ENCODE peak calls at places on chromosomes 6 and 20, in four cellular contexts. H is tibial nerve, C is left ventricle myocardium inferior, J is body of pancreas. T is an unnamed sample.
A peak's percentile ranks its signal among the peaks of the same experiment; 100 is the strongest.

GRCh38 chr6:136719280-136720044 is 72.8 kb downstream of the MAP3K5 start:
- DNase-seq in C (no peak), J (no peak), H (no peak), T (no peak)

GRCh38 chr20:32789896-32790750 is 27.9 kb downstream of the DNMT3B start:
- DNase-seq in J (peak; percentile 73), C (peak; percentile 70), H (peak; percentile 58), T (peak; percentile 33)

GRCh38 chr20:43320536-43320935 is 130.8 kb upstream of the PTPRT start:
- DNase-seq in H (no peak), J (no peak), C (no peak), T (no peak)

GRCh38 chr6:138692058-138692977 is 81.3 kb upstream of the CCDC28A start:
- DNase-seq in H (peak; percentile 45), J (peak; percentile 74), C (peak; percentile 80), T (no peak)

GRCh38 chr6:24330137-24330732 is 27.6 kb downstream of the DCDC2 start:
- DNase-seq in C (no peak), J (no peak), H (no peak), T (no peak)

GRCh38 chr6:11393713-11394627 is 143.6 kb upstream of the TMEM170B start:
- DNase-seq in J (no peak), H (no peak), C (no peak), T (no peak)

GRCh38 chr6:90293319-90293937 is 3.2 kb downstream of the BACH2 start:
- DNase-seq in H (no peak), J (no peak), C (no peak), T (no peak)

GRCh38 chr6:166629628-166630027 is 2.6 kb upstream of the RPS6KA2 start:
- DNase-seq in H (no peak), J (no peak), C (no peak), T (no peak)

GRCh38 chr20:19692100-19692499 is 66.0 kb upstream of the RIN2 start:
- DNase-seq in J (no peak), C (no peak), H (no peak), T (no peak)

GRCh38 chr6:68108243-68108835 is 526.7 kb upstream of the ADGRB3 start:
- DNase-seq in J (no peak), H (no peak), C (no peak), T (no peak)

GRCh38 chr20:32964575-32964974 is 39.7 kb downstream of the SUN5 start:
- DNase-seq in H (no peak), J (no peak), C (no peak), T (no peak)

GRCh38 chr6:147508871-147509608 is 550 bp downstream of the SAMD5 start:
- DNase-seq in H (no peak), J (no peak), C (peak; percentile 14), T (no peak)
- TF ChIP-seq CTCF in H (no peak), J (no peak), C (peak; percentile 23), T (no peak)

GRCh38 chr6:9566096-9566495 is 848.8 kb downstream of the TFAP2A start:
- DNase-seq in C (no peak), H (no peak), J (no peak), T (no peak)
- TF ChIP-seq CTCF in C (no peak), H (no peak), J (no peak), T (no peak)

GRCh38 chr6:130600880-130601341 is 226.3 kb upstream of the SMLR1 start:
- DNase-seq in J (no peak), H (no peak), C (no peak), T (no peak)
- TF ChIP-seq CTCF in J (no peak), H (no peak), C (no peak), T (no peak)

DNA sequence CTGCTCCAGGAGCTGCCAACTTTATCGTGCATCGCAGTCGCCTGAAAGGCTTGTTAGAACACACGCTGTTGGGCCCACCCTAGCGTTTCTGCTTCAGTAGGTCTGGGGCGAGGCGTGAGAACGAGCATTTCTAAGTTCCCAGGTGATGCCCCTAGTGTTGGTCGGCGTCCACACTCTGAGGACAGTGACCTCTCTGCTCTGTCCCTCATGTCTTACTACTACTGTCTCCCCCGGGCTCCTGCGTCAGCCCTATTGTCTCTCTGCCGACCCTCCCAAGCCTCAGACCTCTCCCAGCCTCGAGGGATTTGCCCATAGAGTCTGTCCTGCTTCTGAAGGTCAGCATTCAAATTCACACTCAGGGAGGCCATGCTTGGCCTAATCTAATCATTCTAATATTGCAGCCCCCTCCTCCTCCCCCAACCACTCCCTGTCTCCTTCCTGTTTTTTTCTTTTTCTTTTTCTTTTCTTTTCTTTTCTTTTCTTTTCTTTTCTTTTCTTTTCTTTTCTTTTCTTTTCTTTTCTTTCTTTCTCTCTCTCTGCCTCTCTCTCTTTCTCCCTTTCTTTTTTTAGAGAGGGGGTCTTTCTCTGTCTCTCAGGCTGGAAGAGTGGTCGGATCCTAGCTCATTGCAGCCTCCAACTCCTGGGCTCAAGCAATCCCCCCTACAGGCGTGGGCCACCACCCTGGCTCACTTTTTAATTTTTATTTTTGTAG is 873 bp upstream of the ZFP64 start:
- DNase-seq in C (peak; percentile 45), J (peak; percentile 39), H (no peak), T (no peak)
- TF ChIP-seq CTCF in C (peak; percentile 41), J (peak; percentile 35), H (no peak), T (no peak)

GRCh38 chr6:105136433-105137350 is 43.1 kb downstream of the POPDC3 start:
- DNase-seq in J (peak; percentile 40), H (peak; percentile 28), C (peak; percentile 73), T (no peak)
- TF ChIP-seq CTCF in J (peak; percentile 12), H (no peak), C (peak; percentile 55), T (no peak)

GRCh38 chr6:35419431-35419830 is 32.7 kb upstream of the FANCE start:
- DNase-seq in H (no peak), C (no peak), J (no peak), T (no peak)
- TF ChIP-seq CTCF in H (no peak), C (no peak), J (no peak), T (no peak)

GRCh38 chr6:57044568-57044967 is 1.9 kb upstream of the KIAA1586 start:
- DNase-seq in H (no peak), J (no peak), C (no peak), T (no peak)

GRCh38 chr6:57038906-57039305 is 7.6 kb upstream of the KIAA1586 start:
- DNase-seq in J (no peak), H (no peak), C (no peak), T (no peak)

GRCh38 chr6:57035549-57035948 is 10.9 kb upstream of the KIAA1586 start:
- DNase-seq in J (no peak), H (no peak), C (no peak), T (no peak)

GRCh38 chr6:57040011-57040410 is 6.5 kb upstream of the KIAA1586 start:
- DNase-seq in J (no peak), C (no peak), H (no peak), T (no peak)
- TF ChIP-seq CTCF in J (no peak), C (no peak), H (no peak), T (no peak)

DNA sequence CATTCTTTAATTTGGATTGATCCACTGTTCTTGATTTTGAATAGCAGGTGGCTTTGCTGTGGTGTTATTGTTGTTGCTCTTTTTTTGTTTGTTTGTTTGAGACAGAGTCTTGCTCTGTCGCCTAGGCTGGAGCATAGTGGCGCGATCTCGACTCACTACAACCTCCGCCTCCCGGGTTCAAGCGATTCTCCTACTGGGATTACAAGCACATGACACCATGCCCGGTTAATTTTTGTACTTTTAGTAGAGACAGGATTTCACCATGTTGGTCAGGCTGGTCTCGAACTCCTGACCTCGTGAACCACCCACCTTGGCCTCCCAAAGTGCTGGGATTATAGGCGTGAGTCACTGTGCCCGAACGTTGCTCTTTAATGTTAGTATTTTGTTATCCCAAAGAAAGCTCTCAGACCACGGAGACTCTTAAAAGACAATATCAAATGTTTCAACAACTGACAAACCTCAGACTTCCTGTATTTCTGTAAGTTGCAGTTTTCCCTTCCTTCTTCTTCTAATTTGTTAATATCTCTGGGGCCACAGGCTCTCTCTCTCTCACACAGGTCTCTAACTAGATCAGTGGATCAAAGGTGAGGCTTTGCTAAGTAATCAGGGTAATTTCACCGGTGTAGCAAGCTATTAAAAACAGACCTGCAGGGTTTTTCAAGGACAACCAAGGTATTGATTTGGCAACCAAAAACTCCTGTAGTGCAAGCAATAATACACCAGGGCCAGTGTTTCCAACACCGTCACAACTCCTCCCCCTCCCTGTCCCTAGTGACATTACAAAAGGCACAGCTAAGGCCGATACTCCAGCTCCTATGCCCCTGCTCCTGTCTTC is 48.8 kb upstream of the ZNF217 start:
- DNase-seq in J (peak; percentile 85), C (no peak), H (peak; percentile 33), T (no peak)
- TF ChIP-seq CTCF in J (peak; percentile 55), C (no peak), H (no peak), T (no peak)

T was measured in omental fat pad.